ENCODE peak calls at places on chromosomes 2 and 18, in six cellular contexts. F, D, A, H, L and B are unnamed samples.

GRCh38 chr18:46464926-46465655 is 191.9 kb downstream of the LOXHD1 start:
- DNase-seq in A (no peak), L (no peak), H (no peak), D (no peak), F (no peak), B (no peak)

GRCh38 chr2:238596571-238597551 is 170.1 kb downstream of the ASB1 start:
- DNase-seq in D (peak; percentile 70), H (no peak), F (no peak), A (peak; percentile 71), L (no peak), B (peak; percentile 86)

GRCh38 chr2:214966420-214966819 is 156.9 kb upstream of the BARD1 start:
- DNase-seq in F (no peak), A (no peak), H (no peak), D (no peak), L (no peak), B (no peak)

GRCh38 chr18:26919656-26920055 is 54.1 kb upstream of the AQP4 start:
- DNase-seq in L (no peak), A (no peak), D (no peak), F (no peak), H (no peak), B (peak; percentile 47)

GRCh38 chr2:120995656-120996190 is 260.1 kb downstream of the GLI2 start:
- DNase-seq in D (no peak), H (no peak), A (no peak), L (no peak), F (no peak), B (no peak)

GRCh38 chr18:79738565-79739439 is 58.9 kb upstream of the KCNG2 start:
- DNase-seq in L (no peak), D (no peak), F (no peak), H (no peak), A (no peak), B (no peak)

GRCh38 chr2:56295666-56296065 is 111.9 kb downstream of the CCDC85A start:
- DNase-seq in H (no peak), F (no peak), A (no peak), L (no peak), D (no peak), B (no peak)

GRCh38 chr2:35462226-35462983 is 893.2 kb upstream of the CRIM1 start:
- DNase-seq in F (no peak), L (no peak), H (no peak), A (no peak), D (no peak), B (peak; percentile 4)

GRCh38 chr2:127510073-127510472 is 16.2 kb downstream of the IWS1 start:
- DNase-seq in L (no peak), H (no peak), A (no peak), F (no peak), D (no peak), B (no peak)

GRCh38 chr18:251572-251971 is 16.3 kb downstream of the THOC1 start:
- DNase-seq in H (no peak), D (no peak), F (no peak), A (no peak), L (no peak), B (no peak)

GRCh38 chr2:187985195-187985594 is 306.5 kb upstream of the GULP1 start:
- DNase-seq in H (no peak), F (no peak), L (no peak), A (no peak), D (no peak), B (no peak)

GRCh38 chr2:96685285-96685591 is 42.7 kb downstream of the FER1L5 start:
- DNase-seq in H (no peak), A (no peak), L (no peak), D (no peak), F (no peak), B (no peak)